ENCODE peak calls at places on chromosome 4, in seven cellular contexts. J, R, Z, G, V, H and B are unnamed samples.

GRCh38 chr4:205097-205756 is 80.9 kb downstream of the ZNF718 start:
- DNase-seq in J (no peak), V (no peak), H (no peak), G (no peak), Z (no peak), R (no peak), B (no peak)

GRCh38 chr4:152072001-152072485 is 311.2 kb upstream of the GATB start:
- DNase-seq in R (no peak), J (no peak), H (no peak), V (peak), Z (peak), G (no peak), B (no peak)

GRCh38 chr4:120228086-120228485 is 161.4 kb upstream of the MAD2L1 start:
- DNase-seq in H (no peak), J (no peak), Z (no peak), V (no peak), R (no peak), G (no peak), B (no peak)

GRCh38 chr4:40562208-40562607 is 67.5 kb downstream of the RBM47 start:
- DNase-seq in R (no peak), G (no peak), J (no peak), H (no peak), Z (no peak), V (no peak), B (no peak)

GRCh38 chr4:8538076-8538702 is 42.0 kb upstream of the GPR78 start:
- DNase-seq in G (no peak), V (no peak), J (no peak), Z (no peak), R (no peak), H (no peak), B (no peak)

GRCh38 chr4:127155121-127155520 is 477.6 kb upstream of the INTU start:
- DNase-seq in Z (no peak), J (no peak), V (no peak), G (no peak), H (no peak), R (no peak), B (no peak)

GRCh38 chr4:89077806-89078205 is 20.8 kb upstream of the FAM13A start:
- DNase-seq in H (no peak), G (no peak), J (no peak), V (no peak), R (no peak), Z (no peak), B (no peak)

GRCh38 chr4:94307231-94307840 is 35.3 kb downstream of the HPGDS start:
- DNase-seq in Z (peak), J (no peak), G (no peak), H (no peak), V (no peak), R (no peak), B (no peak)

GRCh38 chr4:133839326-133839725 is 362.3 kb downstream of the PABPC4L start:
- DNase-seq in R (no peak), G (no peak), Z (peak), J (no peak), V (peak), H (no peak), B (no peak)

GRCh38 chr4:95095352-95095974 is 337.7 kb downstream of the BMPR1B start:
- DNase-seq in J (no peak), R (no peak), V (peak), G (no peak), Z (no peak), H (peak), B (no peak)

GRCh38 chr4:7197910-7198309 is 5.6 kb downstream of the SORCS2 start:
- DNase-seq in R (no peak), G (no peak), J (no peak), Z (no peak), H (no peak), V (no peak), B (no peak)

GRCh38 chr4:102350634-102351033 is 5.4 kb upstream of the SLC39A8 start:
- DNase-seq in Z (no peak), G (no peak), H (no peak), R (no peak), V (no peak), J (no peak), B (no peak)

GRCh38 chr4:52658671-52659015 is 458 bp downstream of the USP46 start:
- DNase-seq in G (no peak), J (no peak), Z (no peak), H (no peak), V (no peak), R (no peak), B (no peak)

GRCh38 chr4:62260256-62260655 is 1060.1 kb downstream of the ADGRL3 start:
- DNase-seq in H (no peak), R (no peak), Z (no peak), G (no peak), V (no peak), J (no peak), B (no peak)

GRCh38 chr4:26171953-26172352 is 148.9 kb upstream of the RBPJ start:
- DNase-seq in G (no peak), H (no peak), V (peak), Z (peak), J (no peak), R (no peak), B (no peak)

GRCh38 chr4:113316879-113317278 is 267.4 kb downstream of the ANK2 start:
- DNase-seq in G (no peak), V (no peak), H (no peak), J (no peak), Z (no peak), R (no peak), B (no peak)

GRCh38 chr4:176400816-176401461 is 81.2 kb downstream of the SPCS3 start:
- DNase-seq in R (no peak), J (no peak), G (no peak), H (peak), V (peak), Z (peak), B (no peak)

GRCh38 chr4:158624889-158625478 is 46.7 kb downstream of the C4orf46 start:
- DNase-seq in G (peak), H (peak), J (no peak), V (peak), Z (peak), R (no peak), B (no peak)

GRCh38 chr4:165464813-165465381 is 86.1 kb downstream of the CPE start:
- DNase-seq in J (peak), H (peak), R (no peak), V (peak), G (peak), Z (peak), B (no peak)

GRCh38 chr4:147326581-147326980 is 154.3 kb upstream of the EDNRA start:
- DNase-seq in Z (peak), H (no peak), R (no peak), V (peak), J (no peak), G (no peak), B (no peak)

GRCh38 chr4:65453398-65453797 is 216.9 kb downstream of the EPHA5 start:
- DNase-seq in H (no peak), V (no peak), R (no peak), J (no peak), G (no peak), Z (no peak), B (no peak)

GRCh38 chr4:176964116-176964691 is 171.5 kb upstream of the VEGFC start:
- DNase-seq in J (no peak), V (no peak), R (no peak), G (no peak), Z (no peak), H (no peak), B (no peak)

GRCh38 chr4:8369426-8370105 is 71.0 kb downstream of the ACOX3 start:
- DNase-seq in J (no peak), R (no peak), H (no peak), G (no peak), V (no peak), Z (no peak), B (no peak)

GRCh38 chr4:10091531-10092181 is 24.9 kb downstream of the WDR1 start:
- DNase-seq in V (no peak), R (no peak), G (no peak), Z (no peak), J (no peak), H (no peak), B (no peak)

GRCh38 chr4:138035781-138036258 is 206.3 kb downstream of the SLC7A11 start:
- DNase-seq in J (no peak), G (peak), R (no peak), Z (peak), H (peak), V (peak), B (no peak)

GRCh38 chr4:3276961-3277360 is 15.9 kb upstream of the RGS12 start:
- DNase-seq in V (peak), G (no peak), J (no peak), Z (no peak), H (no peak), R (no peak), B (no peak)

GRCh38 chr4:7758444-7758815 is 181.2 kb downstream of the AFAP1 start:
- DNase-seq in J (no peak), H (no peak), V (no peak), G (no peak), Z (no peak), R (no peak), B (no peak)

GRCh38 chr4:7186081-7186480 is 6.3 kb upstream of the SORCS2 start:
- DNase-seq in Z (no peak), G (no peak), J (no peak), H (no peak), R (no peak), V (no peak), B (no peak)

GRCh38 chr4:144518181-144518895 is 127.6 kb upstream of the HHIP start:
- DNase-seq in J (no peak), G (no peak), H (no peak), V (peak), R (no peak), Z (peak), B (no peak)

GRCh38 chr4:73998040-73999011 is at the start of gene CXCL5:
- DNase-seq in R (no peak), H (no peak), Z (peak), J (no peak), G (no peak), V (peak), B (no peak)

GRCh38 chr4:27638163-27638915 is 777.7 kb downstream of the STIM2 start:
- DNase-seq in H (no peak), R (no peak), V (no peak), G (no peak), Z (peak), J (no peak), B (no peak)

GRCh38 chr4:78688385-78688784 is 87.8 kb upstream of the BMP2K start:
- DNase-seq in J (no peak), H (no peak), R (no peak), V (no peak), G (no peak), Z (peak), B (no peak)

GRCh38 chr4:183171484-183172267 is 72.6 kb downstream of the WWC2 start:
- DNase-seq in Z (peak), H (peak), V (peak), R (no peak), G (no peak), J (no peak), B (no peak)

GRCh38 chr4:111696505-111696904 is 448.7 kb upstream of the FAM241A start:
- DNase-seq in R (no peak), H (no peak), Z (no peak), J (no peak), G (no peak), V (no peak), B (no peak)

GRCh38 chr4:96097040-96097607 is 257.2 kb downstream of the PDHA2 start:
- DNase-seq in V (no peak), Z (no peak), H (no peak), J (no peak), G (no peak), R (no peak), B (no peak)

GRCh38 chr4:165928601-165929000 is 55.6 kb downstream of the TLL1 start:
- DNase-seq in V (no peak), J (no peak), G (no peak), H (no peak), R (no peak), Z (no peak), B (no peak)

GRCh38 chr4:3046149-3046548 is 28.2 kb downstream of the HTT-AS start:
- DNase-seq in J (no peak), H (no peak), V (no peak), Z (no peak), G (no peak), R (no peak), B (no peak)

GRCh38 chr4:94623507-94623906 is 134.2 kb upstream of the BMPR1B start:
- DNase-seq in R (no peak), H (no peak), J (no peak), Z (no peak), G (no peak), V (no peak), B (no peak)